ENCODE peak calls at places on chromosomes 3 and 15, in six cellular contexts. One of them, this sample, is unnamed.

GRCh38 chr15:45399381-45400212 is 21.3 kb upstream of the GATM start:
- DNase-seq in ovary: no peak
- DNase-seq in kidney: no peak
- DNase-seq in heart right ventricle: no peak
- DNase-seq in cardiac muscle cell: peak
- DNase-seq in choroid plexus epithelial cell: peak
- DNase-seq in this sample: no peak

GRCh38 chr3:158912188-158912587 is 110.3 kb downstream of the MFSD1 start:
- DNase-seq in ovary: no peak
- DNase-seq in kidney: no peak
- DNase-seq in heart right ventricle: no peak
- DNase-seq in cardiac muscle cell: no peak
- DNase-seq in choroid plexus epithelial cell: peak
- DNase-seq in this sample: no peak

GRCh38 chr15:101142711-101143110 is 109.1 kb downstream of the CHSY1 start:
- DNase-seq in ovary: no peak
- DNase-seq in kidney: no peak
- DNase-seq in heart right ventricle: no peak
- DNase-seq in cardiac muscle cell: no peak
- DNase-seq in choroid plexus epithelial cell: no peak
- DNase-seq in this sample: no peak

GRCh38 chr15:29242466-29243242 is 27.0 kb downstream of the NSMCE3 start:
- DNase-seq in ovary: no peak
- DNase-seq in kidney: no peak
- DNase-seq in heart right ventricle: no peak
- DNase-seq in cardiac muscle cell: peak
- DNase-seq in choroid plexus epithelial cell: peak
- DNase-seq in this sample: no peak

GRCh38 chr3:117524890-117525289 is 815.3 kb downstream of the TUSC7 start:
- DNase-seq in ovary: no peak
- DNase-seq in kidney: no peak
- DNase-seq in heart right ventricle: no peak
- DNase-seq in cardiac muscle cell: peak
- DNase-seq in choroid plexus epithelial cell: peak
- DNase-seq in this sample: no peak

GRCh38 chr3:36227982-36228381 is 152.3 kb upstream of the STAC start:
- DNase-seq in ovary: no peak
- DNase-seq in kidney: no peak
- DNase-seq in heart right ventricle: no peak
- DNase-seq in cardiac muscle cell: no peak
- DNase-seq in choroid plexus epithelial cell: peak
- DNase-seq in this sample: no peak

GRCh38 chr3:55601366-55602080 is 114.4 kb upstream of the WNT5A start:
- DNase-seq in ovary: no peak
- DNase-seq in kidney: no peak
- DNase-seq in heart right ventricle: no peak
- DNase-seq in cardiac muscle cell: no peak
- DNase-seq in choroid plexus epithelial cell: no peak
- DNase-seq in this sample: no peak

GRCh38 chr3:126540342-126540849 is 16.4 kb downstream of the CHST13 start:
- DNase-seq in ovary: peak
- DNase-seq in kidney: peak
- DNase-seq in heart right ventricle: no peak
- DNase-seq in cardiac muscle cell: peak
- DNase-seq in choroid plexus epithelial cell: peak
- DNase-seq in this sample: peak

GRCh38 chr3:64705946-64706345 is 18.1 kb upstream of the ADAMTS9 start:
- DNase-seq in ovary: no peak
- DNase-seq in kidney: no peak
- DNase-seq in heart right ventricle: no peak
- DNase-seq in cardiac muscle cell: no peak
- DNase-seq in choroid plexus epithelial cell: no peak
- DNase-seq in this sample: no peak

GRCh38 chr3:47617061-47618010 is 38.7 kb upstream of the CSPG5 start:
- DNase-seq in ovary: no peak
- DNase-seq in kidney: no peak
- DNase-seq in heart right ventricle: no peak
- DNase-seq in cardiac muscle cell: no peak
- DNase-seq in choroid plexus epithelial cell: no peak
- DNase-seq in this sample: no peak

GRCh38 chr3:123155471-123156011 is 46.2 kb upstream of the SEC22A start:
- DNase-seq in ovary: peak
- DNase-seq in kidney: peak
- DNase-seq in heart right ventricle: no peak
- DNase-seq in cardiac muscle cell: no peak
- DNase-seq in choroid plexus epithelial cell: no peak
- DNase-seq in this sample: no peak

GRCh38 chr3:122992628-122993570 is 34.7 kb downstream of the SEMA5B start:
- DNase-seq in ovary: no peak
- DNase-seq in kidney: peak
- DNase-seq in heart right ventricle: no peak
- DNase-seq in cardiac muscle cell: no peak
- DNase-seq in choroid plexus epithelial cell: no peak
- DNase-seq in this sample: no peak

GRCh38 chr3:56894912-56895431 is 93.2 kb upstream of the ARHGEF3 start:
- DNase-seq in ovary: no peak
- DNase-seq in kidney: no peak
- DNase-seq in heart right ventricle: no peak
- DNase-seq in cardiac muscle cell: peak
- DNase-seq in choroid plexus epithelial cell: peak
- DNase-seq in this sample: peak

GRCh38 chr15:85458764-85459163 is 78.4 kb downstream of the AKAP13 start:
- DNase-seq in ovary: no peak
- DNase-seq in kidney: no peak
- DNase-seq in heart right ventricle: no peak
- DNase-seq in cardiac muscle cell: no peak
- DNase-seq in choroid plexus epithelial cell: no peak
- DNase-seq in this sample: no peak

GRCh38 chr3:148269816-148270215 is 427.9 kb upstream of the AGTR1 start:
- DNase-seq in ovary: no peak
- DNase-seq in kidney: no peak
- DNase-seq in heart right ventricle: no peak
- DNase-seq in cardiac muscle cell: no peak
- DNase-seq in choroid plexus epithelial cell: peak
- DNase-seq in this sample: no peak

GRCh38 chr3:21140785-21141184 is 610.2 kb downstream of the ZNF385D start:
- DNase-seq in ovary: no peak
- DNase-seq in kidney: no peak
- DNase-seq in heart right ventricle: no peak
- DNase-seq in cardiac muscle cell: no peak
- DNase-seq in choroid plexus epithelial cell: no peak
- DNase-seq in this sample: no peak

DNA sequence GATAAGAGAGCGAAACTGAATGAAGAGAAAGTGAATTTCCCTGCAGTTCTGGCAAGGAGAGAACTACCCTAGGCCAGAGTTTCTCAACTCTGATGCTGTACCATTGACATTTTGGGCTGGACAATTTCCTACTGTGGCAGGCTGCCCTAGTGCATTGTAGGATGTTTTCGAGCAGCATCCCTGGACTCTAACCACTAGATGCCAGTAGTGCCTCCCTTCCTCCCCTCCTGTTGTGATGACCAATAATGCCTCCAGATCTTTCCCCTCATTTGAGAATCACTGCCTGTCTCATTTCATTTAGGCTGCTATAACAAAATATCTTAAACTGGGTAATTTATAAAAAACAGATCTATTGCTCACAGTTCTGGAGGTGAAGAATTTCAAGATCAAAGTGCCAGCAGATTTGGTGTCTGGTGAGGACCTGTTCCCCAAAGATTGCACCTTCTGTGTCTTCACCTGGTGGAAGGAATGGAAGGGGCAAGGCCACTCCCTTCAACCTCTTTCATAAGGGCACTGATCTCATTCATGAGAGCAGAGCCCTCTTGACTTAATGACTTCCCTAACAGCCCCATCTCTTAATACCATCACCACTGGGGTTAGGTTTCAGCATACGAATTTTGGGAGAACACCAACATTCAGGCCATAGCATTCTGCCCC is 188.9 kb upstream of the MEIS2 start:
- DNase-seq in ovary: no peak
- DNase-seq in kidney: no peak
- DNase-seq in heart right ventricle: no peak
- DNase-seq in cardiac muscle cell: peak
- DNase-seq in choroid plexus epithelial cell: peak
- DNase-seq in this sample: no peak
- TF ChIP-seq CTCF in ovary: no peak
- TF ChIP-seq CTCF in kidney: no peak
- TF ChIP-seq CTCF in heart right ventricle: peak
- TF ChIP-seq CTCF in cardiac muscle cell: peak
- TF ChIP-seq CTCF in choroid plexus epithelial cell: peak
- TF ChIP-seq CTCF in this sample: no peak

GRCh38 chr3:43285644-43286043 is 696 bp upstream of the SNRK start:
- DNase-seq in ovary: peak
- DNase-seq in kidney: no peak
- DNase-seq in heart right ventricle: no peak
- DNase-seq in cardiac muscle cell: no peak
- DNase-seq in choroid plexus epithelial cell: no peak
- DNase-seq in this sample: no peak
- H3K4me3 ChIP-seq in ovary: peak
- H3K4me3 ChIP-seq in kidney: peak
- H3K4me3 ChIP-seq in heart right ventricle: peak
- H3K4me3 ChIP-seq in cardiac muscle cell: peak
- H3K4me3 ChIP-seq in choroid plexus epithelial cell: no peak
- H3K4me3 ChIP-seq in this sample: no peak

GRCh38 chr3:42602961-42603360 is 2.5 kb downstream of the NKTR start:
- DNase-seq in ovary: no peak
- DNase-seq in kidney: no peak
- DNase-seq in heart right ventricle: no peak
- DNase-seq in cardiac muscle cell: no peak
- DNase-seq in choroid plexus epithelial cell: no peak
- DNase-seq in this sample: no peak

GRCh38 chr3:42601898-42602581 is 1.6 kb downstream of the NKTR start:
- DNase-seq in ovary: no peak
- DNase-seq in kidney: no peak
- DNase-seq in heart right ventricle: no peak
- DNase-seq in cardiac muscle cell: no peak
- DNase-seq in choroid plexus epithelial cell: peak
- DNase-seq in this sample: no peak

GRCh38 chr3:42605550-42606173 is 5.2 kb downstream of the NKTR start:
- DNase-seq in ovary: no peak
- DNase-seq in kidney: no peak
- DNase-seq in heart right ventricle: no peak
- DNase-seq in cardiac muscle cell: no peak
- DNase-seq in choroid plexus epithelial cell: no peak
- DNase-seq in this sample: no peak

GRCh38 chr3:42600111-42600957 is at the start of gene NKTR:
- DNase-seq in ovary: peak
- DNase-seq in kidney: peak
- DNase-seq in heart right ventricle: peak
- DNase-seq in cardiac muscle cell: peak
- DNase-seq in choroid plexus epithelial cell: peak
- DNase-seq in this sample: peak

DNA sequence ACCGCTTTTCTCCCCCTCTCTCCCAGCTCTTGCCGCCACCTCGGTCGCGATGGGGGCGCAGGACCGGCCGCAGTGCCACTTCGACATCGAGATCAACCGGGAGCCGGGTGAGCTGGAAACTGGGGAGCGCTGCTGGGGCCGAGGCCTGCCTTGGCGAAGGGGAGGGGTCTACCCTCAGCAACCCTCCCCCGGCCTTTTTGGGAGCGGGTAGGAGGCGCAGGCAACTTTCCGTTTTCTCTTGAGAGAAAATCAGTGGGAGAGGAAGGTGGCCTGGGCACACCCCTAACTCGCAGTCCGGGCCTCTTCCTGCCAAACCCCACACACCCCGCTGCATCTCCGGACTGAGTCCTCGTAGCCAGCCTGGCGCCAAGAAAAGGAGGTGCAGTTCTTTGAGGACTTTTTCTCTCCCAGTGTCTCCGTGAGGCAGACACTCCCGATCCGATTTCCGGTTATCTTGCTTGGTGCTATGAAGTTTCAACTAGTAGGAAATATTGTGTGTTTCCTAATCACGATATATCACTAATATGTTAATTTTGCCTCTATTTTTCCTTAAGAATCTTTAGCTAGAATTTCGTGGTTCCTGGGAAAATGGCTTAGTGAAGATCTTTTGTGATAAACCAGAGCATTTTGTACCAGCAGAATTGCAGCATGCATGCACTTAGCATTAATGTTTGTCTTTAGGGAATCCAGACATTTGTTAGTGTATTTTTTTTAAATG is 631 bp downstream of the NKTR start:
- DNase-seq in ovary: no peak
- DNase-seq in kidney: peak
- DNase-seq in heart right ventricle: no peak
- DNase-seq in cardiac muscle cell: peak
- DNase-seq in choroid plexus epithelial cell: peak
- DNase-seq in this sample: no peak
- TF ChIP-seq CTCF in ovary: no peak
- TF ChIP-seq CTCF in kidney: no peak
- TF ChIP-seq CTCF in heart right ventricle: no peak
- TF ChIP-seq CTCF in cardiac muscle cell: no peak
- TF ChIP-seq CTCF in choroid plexus epithelial cell: peak
- TF ChIP-seq CTCF in this sample: no peak

GRCh38 chr3:129442947-129443346 is 2.9 kb downstream of the IFT122 start:
- DNase-seq in ovary: no peak
- DNase-seq in kidney: no peak
- DNase-seq in heart right ventricle: no peak
- DNase-seq in cardiac muscle cell: no peak
- DNase-seq in choroid plexus epithelial cell: no peak
- DNase-seq in this sample: no peak

GRCh38 chr3:129440648-129441190 is 695 bp downstream of the IFT122 start:
- DNase-seq in ovary: no peak
- DNase-seq in kidney: no peak
- DNase-seq in heart right ventricle: no peak
- DNase-seq in cardiac muscle cell: no peak
- DNase-seq in choroid plexus epithelial cell: no peak
- DNase-seq in this sample: no peak

GRCh38 chr3:129441215-129441614 is 1.2 kb downstream of the IFT122 start:
- DNase-seq in ovary: no peak
- DNase-seq in kidney: no peak
- DNase-seq in heart right ventricle: no peak
- DNase-seq in cardiac muscle cell: no peak
- DNase-seq in choroid plexus epithelial cell: peak
- DNase-seq in this sample: no peak

GRCh38 chr3:129442486-129442885 is 2.5 kb downstream of the IFT122 start:
- DNase-seq in ovary: no peak
- DNase-seq in kidney: no peak
- DNase-seq in heart right ventricle: no peak
- DNase-seq in cardiac muscle cell: no peak
- DNase-seq in choroid plexus epithelial cell: no peak
- DNase-seq in this sample: no peak

DNA sequence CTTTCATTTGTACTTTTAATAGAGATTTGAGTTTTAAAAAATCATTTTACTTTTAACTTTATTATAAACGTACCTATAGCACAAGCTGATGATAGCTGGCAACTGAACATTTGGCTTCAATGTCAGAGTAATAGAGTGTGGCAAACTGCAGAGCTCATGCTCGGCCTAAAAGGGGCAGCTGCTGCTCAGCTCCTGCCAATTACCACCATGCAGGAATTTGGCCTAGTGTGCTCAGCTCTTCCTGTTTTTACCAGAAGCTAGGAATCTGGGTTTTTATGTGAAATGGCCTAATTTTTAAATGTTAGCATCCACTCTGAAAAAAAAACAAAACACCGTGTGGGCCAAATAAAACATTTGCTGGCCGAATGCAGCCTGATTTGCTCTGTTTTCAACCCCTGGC is 1.8 kb downstream of the IFT122 start:
- DNase-seq in ovary: peak
- DNase-seq in kidney: no peak
- DNase-seq in heart right ventricle: no peak
- DNase-seq in cardiac muscle cell: peak
- DNase-seq in choroid plexus epithelial cell: peak
- DNase-seq in this sample: no peak
- H3K4me3 ChIP-seq in ovary: peak
- H3K4me3 ChIP-seq in kidney: peak
- H3K4me3 ChIP-seq in heart right ventricle: no peak
- H3K4me3 ChIP-seq in cardiac muscle cell: no peak
- H3K4me3 ChIP-seq in choroid plexus epithelial cell: peak
- H3K4me3 ChIP-seq in this sample: no peak